ENCODE peak calls at places on chromosomes 5 and 9, in eight cellular contexts. N, T, F, D, R, X, K and J are unnamed samples.

GRCh38 chr5:41240985-41241384 is 27.7 kb upstream of the C6 start:
- DNase-seq in K (no peak), T (no peak), N (no peak), X (no peak), R (no peak), F (no peak), D (no peak), J (no peak)

GRCh38 chr5:116404792-116405191 is 169.8 kb downstream of the SEMA6A start:
- DNase-seq in T (no peak), F (no peak), X (no peak), N (no peak), D (no peak), K (peak; percentile 22), R (no peak), J (no peak)

GRCh38 chr9:114774504-114774903 is 31.3 kb downstream of the TNFSF15 start:
- DNase-seq in X (peak; percentile 62), F (no peak), N (no peak), D (no peak), T (no peak), R (no peak), K (no peak), J (no peak)

GRCh38 chr5:159230657-159231056 is 21.3 kb upstream of the RNF145 start:
- DNase-seq in N (no peak), K (no peak), T (no peak), D (no peak), X (no peak), R (no peak), F (no peak), J (no peak)

GRCh38 chr5:179192185-179192890 is 132.2 kb downstream of the ZNF354C start:
- DNase-seq in T (no peak), X (no peak), K (no peak), N (peak; percentile 13), D (no peak), F (no peak), R (no peak), J (no peak)

GRCh38 chr9:85258823-85259370 is 482.9 kb downstream of the AGTPBP1 start:
- DNase-seq in X (peak; percentile 52), N (peak; percentile 64), D (no peak), K (peak; percentile 79), R (no peak), T (peak; percentile 66), F (peak; percentile 7), J (peak; percentile 56)

GRCh38 chr5:60205071-60205470 is 311.5 kb upstream of the PDE4D start:
- DNase-seq in F (no peak), D (no peak), X (no peak), T (no peak), K (no peak), R (no peak), N (no peak), J (no peak)

GRCh38 chr5:149172261-149172660 is 31.0 kb downstream of the ABLIM3 start:
- DNase-seq in N (no peak), T (no peak), R (no peak), F (peak; percentile 80), D (no peak), X (peak; percentile 86), K (peak; percentile 89), J (no peak)

GRCh38 chr5:142866563-142867275 is 96.5 kb downstream of the ARHGAP26 start:
- DNase-seq in K (peak; percentile 80), R (peak; percentile 59), N (no peak), F (peak; percentile 72), T (peak; percentile 44), X (peak; percentile 61), D (no peak), J (no peak)

GRCh38 chr5:4373051-4373450 is 767.1 kb upstream of the ADAMTS16 start:
- DNase-seq in D (no peak), R (no peak), T (no peak), X (no peak), K (no peak), N (no peak), F (no peak), J (no peak)